ENCODE peak calls at places on chromosomes 1 and 21, in five cellular contexts. D is mammary epithelial cell, E is heart right ventricle, N is aorta, W is psoas muscle. Z is an unnamed sample.

GRCh38 chr1:99503276-99503747 is 142.6 kb upstream of the PALMD start:
- DNase-seq in W (no peak), D (peak; percentile 77), N (no peak), E (no peak), Z (no peak)

GRCh38 chr1:185170291-185170848 is 13.4 kb downstream of the SWT1 start:
- DNase-seq in W (no peak), D (peak; percentile 42), E (no peak), N (no peak), Z (no peak)

GRCh38 chr1:13714851-13715250 is 14.9 kb downstream of the PRDM2 start:
- DNase-seq in N (no peak), D (no peak), E (no peak), W (no peak), Z (no peak)

GRCh38 chr1:245301162-245301580 is 146.4 kb downstream of the KIF26B start:
- DNase-seq in W (no peak), E (peak; percentile 23), D (no peak), N (no peak), Z (no peak)

GRCh38 chr1:2130871-2131289 is 63.7 kb downstream of the FAAP20 start:
- DNase-seq in D (no peak), N (peak; percentile 43), E (no peak), W (no peak), Z (no peak)

GRCh38 chr21:32951041-32951440 is 74.7 kb upstream of the OLIG2 start:
- DNase-seq in E (no peak), N (no peak), W (no peak), D (no peak), Z (no peak)

GRCh38 chr1:194503209-194503608 is 1316.8 kb upstream of the B3GALT2 start:
- DNase-seq in N (no peak), W (no peak), D (no peak), E (no peak), Z (no peak)

GRCh38 chr1:13806108-13806507 is 106.1 kb downstream of the PRDM2 start:
- DNase-seq in N (no peak), D (no peak), E (no peak), W (no peak), Z (no peak)

GRCh38 chr1:185719021-185719420 is 15.2 kb upstream of the HMCN1 start:
- DNase-seq in D (peak; percentile 98), N (peak; percentile 65), E (no peak), W (peak; percentile 38), Z (no peak)

GRCh38 chr1:179105393-179105792 is 23.5 kb downstream of the TOR3A start:
- DNase-seq in W (no peak), E (no peak), D (peak; percentile 42), N (no peak), Z (peak; percentile 10)

GRCh38 chr1:68481041-68481440 is 15.8 kb downstream of the DEPDC1 start:
- DNase-seq in E (no peak), D (no peak), W (no peak), N (no peak), Z (no peak)

GRCh38 chr1:165633624-165634023 is 2.6 kb downstream of the MGST3 start:
- DNase-seq in E (no peak), W (no peak), D (peak; percentile 7), N (no peak), Z (no peak)

GRCh38 chr1:53459321-53460175 is at the start of gene DMRTB1:
- DNase-seq in E (no peak), W (no peak), N (no peak), D (no peak), Z (no peak)

GRCh38 chr1:43507296-43508295 is 23.1 kb upstream of the PTPRF start:
- DNase-seq in E (no peak), D (no peak), N (no peak), W (no peak), Z (no peak)

GRCh38 chr1:204959374-204959773 is 83.6 kb upstream of the CNTN2 start:
- DNase-seq in W (no peak), E (peak; percentile 68), D (no peak), N (no peak), Z (no peak)

GRCh38 chr1:192555399-192555798 is 20.2 kb upstream of the RGS1 start:
- DNase-seq in W (no peak), D (no peak), E (no peak), N (no peak), Z (no peak)

GRCh38 chr1:205920159-205920558 is 23.1 kb downstream of the SLC26A9 start:
- DNase-seq in D (no peak), E (peak; percentile 59), N (peak; percentile 79), W (peak; percentile 41), Z (no peak)

GRCh38 chr1:184158911-184159701 is 107.6 kb downstream of the TSEN15 start:
- DNase-seq in W (no peak), N (no peak), D (peak; percentile 82), E (no peak), Z (no peak)

GRCh38 chr21:35779690-35780570 is 280.4 kb downstream of the SETD4 start:
- DNase-seq in N (no peak), W (no peak), E (no peak), D (peak; percentile 73), Z (no peak)

GRCh38 chr1:64000021-64000420 is 203.4 kb upstream of the UBE2U start:
- DNase-seq in W (no peak), N (no peak), D (peak; percentile 61), E (no peak), Z (no peak)

GRCh38 chr1:178942285-178943218 is 71.7 kb upstream of the ANGPTL1 start:
- DNase-seq in E (no peak), W (peak; percentile 61), D (no peak), N (peak; percentile 54), Z (no peak)

GRCh38 chr21:27129215-27129614 is 162.3 kb upstream of the ADAMTS5 start:
- DNase-seq in N (no peak), D (no peak), E (no peak), W (no peak), Z (no peak)

GRCh38 chr1:119647228-119647733 is 785 bp downstream of the ZNF697 start:
- DNase-seq in W (no peak), D (no peak), E (peak; percentile 29), N (peak; percentile 55), Z (no peak)

GRCh38 chr1:36831171-36831810 is 203.0 kb downstream of the GRIK3 start:
- DNase-seq in E (no peak), W (no peak), D (no peak), N (no peak), Z (no peak)

GRCh38 chr1:186807162-186807561 is 21.6 kb upstream of the PLA2G4A start:
- DNase-seq in E (no peak), N (no peak), W (no peak), D (no peak), Z (no peak)

GRCh38 chr1:217048104-217048707 is 325.0 kb upstream of the ESRRG start:
- DNase-seq in N (no peak), D (no peak), W (no peak), E (no peak), Z (no peak)

DNA sequence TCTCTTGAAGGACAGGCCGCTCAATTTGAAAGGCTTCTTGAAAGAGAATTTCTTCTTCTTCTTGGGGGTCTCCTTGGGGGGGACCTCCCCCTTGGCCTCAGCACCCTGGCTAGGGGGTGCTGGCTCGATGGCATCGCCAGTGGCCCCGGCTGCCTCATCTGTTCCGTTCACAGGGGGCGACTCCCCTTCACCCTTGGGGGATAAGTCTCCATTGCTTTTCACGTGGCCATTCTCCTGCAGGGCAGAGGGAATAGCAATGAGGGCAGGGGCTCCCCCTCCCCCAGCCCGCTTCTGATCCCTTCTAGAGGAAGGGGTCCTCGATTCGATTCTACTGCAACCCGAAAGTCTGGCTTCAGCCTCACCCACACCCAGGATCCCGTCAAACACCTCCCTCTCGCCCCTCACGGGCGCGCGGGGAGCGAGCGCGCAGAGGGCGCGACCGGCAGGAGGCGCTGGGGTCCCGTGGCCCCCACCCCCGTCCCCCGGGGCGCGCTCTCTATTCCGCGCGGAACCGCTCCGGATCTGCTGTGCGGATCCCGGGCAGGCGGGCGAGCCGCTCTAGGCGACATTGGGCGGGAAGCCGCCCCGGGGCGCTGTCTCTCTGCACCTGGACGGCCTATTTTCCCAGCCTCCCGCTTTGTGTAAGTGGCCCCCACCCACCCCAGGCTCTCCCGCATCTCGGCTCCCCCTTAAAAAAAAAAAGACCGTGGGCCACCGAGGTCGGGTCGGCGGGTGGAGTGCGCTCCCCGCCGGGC is 992 bp downstream of the MARCKSL1 start:
- DNase-seq in W (peak; percentile 57), N (peak; percentile 57), E (peak; percentile 63), D (no peak), Z (peak; percentile 72)
- H3K4me1 ChIP-seq in W (no peaks in the 10 kb centered on the region), N (no peaks in the 10 kb centered on the region), E (peaks cover 45% of the 10 kb centered on the region), D (peaks cover 49% of the 10 kb centered on the region), Z (peaks cover 27% of the 10 kb centered on the region)

GRCh38 chr1:151715726-151716404 is 738 bp downstream of the CELF3 start:
- DNase-seq in N (no peak), D (no peak), E (no peak), W (no peak), Z (no peak)
- H3K4me3 ChIP-seq in N (no peak overlapping the region), D (no peak overlapping the region), E (no peak overlapping the region), W (no peak overlapping the region), Z (no peak overlapping the region)

DNA sequence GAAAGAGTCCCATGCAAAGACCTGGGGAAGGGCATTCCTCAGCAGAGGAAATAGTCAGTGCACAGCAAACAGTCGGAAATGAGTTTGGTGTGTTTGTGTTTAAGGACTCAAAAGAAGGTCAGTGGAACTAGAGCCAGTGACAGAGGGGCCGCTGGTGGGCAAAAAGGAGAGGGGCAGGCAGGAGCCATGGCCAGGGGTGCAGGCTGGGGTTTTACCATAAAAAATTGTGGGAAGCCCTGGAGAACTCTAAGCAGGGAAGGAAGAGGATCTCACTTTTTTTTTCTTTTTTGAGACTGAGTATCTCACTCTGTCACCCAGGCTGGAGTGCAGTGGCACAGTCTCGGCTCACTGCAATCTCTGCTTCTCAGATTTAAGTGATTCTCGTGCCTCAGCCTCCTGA is 33.7 kb upstream of the TARDBP start:
- DNase-seq in N (no peak), D (no peak), W (no peak), E (no peak), Z (no peak)
- H3K27ac ChIP-seq in N (no peak overlapping the region), D (no peak overlapping the region), W (peak overlapping the region; percentile 77), E (no peak overlapping the region), Z (no peak overlapping the region)

DNA sequence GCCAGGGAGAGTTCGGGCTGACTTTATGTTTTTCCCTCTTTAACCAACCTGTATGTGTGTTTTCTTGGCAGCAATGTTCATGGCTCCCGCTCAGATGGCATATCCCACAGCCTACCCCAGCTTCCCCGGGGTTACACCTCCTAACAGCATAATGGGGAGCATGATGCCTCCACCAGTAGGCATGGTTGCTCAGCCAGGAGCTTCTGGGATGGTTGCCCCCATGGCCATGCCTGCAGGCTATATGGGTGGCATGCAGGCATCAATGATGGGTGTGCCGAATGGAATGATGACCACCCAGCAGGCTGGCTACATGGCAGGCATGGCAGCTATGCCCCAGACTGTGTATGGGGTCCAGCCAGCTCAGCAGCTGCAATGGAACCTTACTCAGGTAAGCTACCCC is 33.6 kb upstream of the ZFP69B start:
- DNase-seq in E (no peak), D (no peak), W (no peak), N (no peak), Z (no peak)
- H3K4me1 ChIP-seq in E (peaks cover 2% of the 10 kb centered on the region), D (no peaks in the 10 kb centered on the region), W (no peaks in the 10 kb centered on the region), N (no peaks in the 10 kb centered on the region), Z (peaks cover 8% of the 10 kb centered on the region)

DNA sequence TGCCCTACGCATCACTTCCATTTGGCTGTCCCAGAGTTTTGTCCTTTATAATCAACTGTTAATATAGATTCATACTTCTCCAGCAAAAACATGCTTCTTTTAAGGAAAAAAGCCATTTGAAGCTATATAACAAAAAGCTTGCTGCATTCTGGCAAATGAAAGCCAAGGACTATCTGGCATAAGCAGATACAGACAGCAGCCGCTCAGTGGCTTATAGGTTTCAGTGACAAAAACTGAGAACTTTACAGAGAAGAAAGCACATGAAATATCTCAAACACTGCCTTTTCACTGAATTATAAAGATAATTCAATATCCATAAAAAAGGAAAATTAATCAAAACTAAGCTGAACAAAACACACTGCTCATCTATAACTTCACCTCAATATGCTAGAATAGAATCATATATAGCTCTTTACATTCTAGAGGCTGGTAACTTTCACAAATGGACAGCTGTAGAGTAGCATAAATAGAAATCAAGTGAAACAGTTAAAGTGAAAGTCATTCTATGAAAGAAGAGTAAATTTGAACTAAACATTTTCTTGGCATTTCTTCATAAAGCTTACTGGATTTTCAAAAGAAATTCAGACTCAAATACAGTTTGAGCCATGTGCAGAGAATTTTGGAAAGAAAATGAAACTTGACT is 19.6 kb downstream of the CDC42BPA start:
- DNase-seq in D (no peak), W (no peak), N (no peak), E (no peak), Z (no peak)
- H3K4me3 ChIP-seq in D (peak overlapping the region; percentile 61), W (no peak overlapping the region), N (no peak overlapping the region), E (no peak overlapping the region), Z (no peak overlapping the region)